ENCODE peak calls at places on chromosome 12, in eight cellular contexts. One of them, this sample, is unnamed. For H3K4me1, the result is how much of the 10 kb centered on the place peaks cover.

GRCh38 chr12:49079796-49080195 is 10.0 kb upstream of the RHEBL1 start:
- DNase-seq in stomach: no peak
- DNase-seq in A549: no peak
- DNase-seq in SK-N-SH: no peak
- DNase-seq in ovary: no peak
- DNase-seq in tibial nerve: no peak
- DNase-seq in GM12878: no peak
- DNase-seq in K562: no peak
- DNase-seq in this sample: no peak

GRCh38 chr12:123960856-123961255 is 11.8 kb downstream of the CCDC92 start:
- DNase-seq in stomach: no peak
- DNase-seq in A549: no peak
- DNase-seq in SK-N-SH: no peak
- DNase-seq in ovary: no peak
- DNase-seq in tibial nerve: no peak
- DNase-seq in GM12878: no peak
- DNase-seq in K562: no peak
- DNase-seq in this sample: no peak

GRCh38 chr12:93011100-93011499 is 82.0 kb upstream of the EEA1 start:
- DNase-seq in stomach: no peak
- DNase-seq in A549: no peak
- DNase-seq in SK-N-SH: no peak
- DNase-seq in ovary: no peak
- DNase-seq in tibial nerve: no peak
- DNase-seq in GM12878: no peak
- DNase-seq in K562: no peak
- DNase-seq in this sample: no peak

GRCh38 chr12:93879476-93880376 is 202.6 kb downstream of the CRADD start:
- DNase-seq in stomach: no peak
- DNase-seq in A549: no peak
- DNase-seq in SK-N-SH: no peak
- DNase-seq in ovary: no peak
- DNase-seq in tibial nerve: no peak
- DNase-seq in GM12878: no peak
- DNase-seq in K562: no peak
- DNase-seq in this sample: no peak

GRCh38 chr12:85182699-85183098 is 97.3 kb upstream of the ALX1 start:
- DNase-seq in stomach: no peak
- DNase-seq in A549: no peak
- DNase-seq in SK-N-SH: no peak
- DNase-seq in ovary: no peak
- DNase-seq in tibial nerve: no peak
- DNase-seq in GM12878: no peak
- DNase-seq in K562: no peak
- DNase-seq in this sample: no peak

GRCh38 chr12:56678852-56679251 is 9.2 kb downstream of the PTGES3 start:
- DNase-seq in stomach: no peak
- DNase-seq in A549: no peak
- DNase-seq in SK-N-SH: no peak
- DNase-seq in ovary: no peak
- DNase-seq in tibial nerve: no peak
- DNase-seq in GM12878: no peak
- DNase-seq in K562: no peak
- DNase-seq in this sample: no peak

GRCh38 chr12:71872999-71873398 is 33.4 kb downstream of the TBC1D15 start:
- DNase-seq in stomach: no peak
- DNase-seq in A549: no peak
- DNase-seq in SK-N-SH: no peak
- DNase-seq in ovary: no peak
- DNase-seq in tibial nerve: no peak
- DNase-seq in GM12878: no peak
- DNase-seq in K562: no peak
- DNase-seq in this sample: no peak

GRCh38 chr12:67826946-67827719 is 162.1 kb upstream of the IFNG-AS1 start:
- DNase-seq in stomach: no peak
- DNase-seq in A549: no peak
- DNase-seq in SK-N-SH: no peak
- DNase-seq in ovary: no peak
- DNase-seq in tibial nerve: no peak
- DNase-seq in GM12878: no peak
- DNase-seq in K562: no peak
- DNase-seq in this sample: peak

GRCh38 chr12:124347805-124348658 is 53.1 kb downstream of the RFLNA start:
- DNase-seq in stomach: no peak
- DNase-seq in A549: no peak
- DNase-seq in SK-N-SH: peak
- DNase-seq in ovary: no peak
- DNase-seq in tibial nerve: no peak
- DNase-seq in GM12878: no peak
- DNase-seq in K562: peak
- DNase-seq in this sample: no peak

GRCh38 chr12:55938826-55939501 is 8.0 kb downstream of the DGKA start:
- DNase-seq in stomach: no peak
- DNase-seq in A549: no peak
- DNase-seq in SK-N-SH: no peak
- DNase-seq in ovary: no peak
- DNase-seq in tibial nerve: no peak
- DNase-seq in GM12878: no peak
- DNase-seq in K562: no peak
- DNase-seq in this sample: no peak

GRCh38 chr12:83031301-83031700 is 344.6 kb downstream of the TMTC2 start:
- DNase-seq in stomach: no peak
- DNase-seq in A549: no peak
- DNase-seq in SK-N-SH: no peak
- DNase-seq in ovary: no peak
- DNase-seq in tibial nerve: no peak
- DNase-seq in GM12878: no peak
- DNase-seq in K562: no peak
- DNase-seq in this sample: no peak

DNA sequence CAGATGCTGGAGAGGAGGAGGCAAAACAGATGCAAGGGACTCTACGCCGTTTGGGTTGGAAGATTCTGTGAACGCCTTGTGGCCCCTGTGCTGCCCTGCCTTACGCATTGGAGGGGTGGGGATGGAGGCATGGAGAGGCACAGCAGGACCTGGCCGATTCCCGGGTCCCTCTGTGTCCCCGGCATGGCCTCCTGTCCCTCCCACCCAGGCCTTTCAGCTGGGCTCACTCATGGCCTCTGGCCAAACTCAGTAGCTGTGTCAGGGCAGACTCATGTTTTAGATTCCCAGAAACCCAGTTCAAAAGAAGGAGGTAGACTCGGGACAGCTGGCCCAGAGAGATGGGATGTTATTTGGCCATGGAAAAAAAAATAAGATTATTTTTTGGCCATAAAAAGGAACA is 40.1 kb downstream of the TESC start:
- DNase-seq in stomach: no peak
- DNase-seq in A549: no peak
- DNase-seq in SK-N-SH: no peak
- DNase-seq in ovary: no peak
- DNase-seq in tibial nerve: no peak
- DNase-seq in GM12878: no peak
- DNase-seq in K562: no peak
- DNase-seq in this sample: no peak
- H3K4me1 ChIP-seq in stomach: half or more
- H3K4me1 ChIP-seq in A549: under half
- H3K4me1 ChIP-seq in SK-N-SH: under half
- H3K4me1 ChIP-seq in ovary: under half
- H3K4me1 ChIP-seq in tibial nerve: under half
- H3K4me1 ChIP-seq in GM12878: under half
- H3K4me1 ChIP-seq in K562: under half
- H3K4me1 ChIP-seq in this sample: under half

GRCh38 chr12:26631846-26632245 is 201.1 kb downstream of the ITPR2 start:
- DNase-seq in stomach: no peak
- DNase-seq in A549: no peak
- DNase-seq in SK-N-SH: no peak
- DNase-seq in ovary: no peak
- DNase-seq in tibial nerve: no peak
- DNase-seq in GM12878: no peak
- DNase-seq in K562: no peak
- DNase-seq in this sample: no peak

GRCh38 chr12:26628234-26628633 is 204.8 kb downstream of the ITPR2 start:
- DNase-seq in stomach: no peak
- DNase-seq in A549: no peak
- DNase-seq in SK-N-SH: no peak
- DNase-seq in ovary: no peak
- DNase-seq in tibial nerve: no peak
- DNase-seq in GM12878: no peak
- DNase-seq in K562: no peak
- DNase-seq in this sample: no peak

GRCh38 chr12:26632746-26633145 is 200.2 kb downstream of the ITPR2 start:
- DNase-seq in stomach: no peak
- DNase-seq in A549: no peak
- DNase-seq in SK-N-SH: no peak
- DNase-seq in ovary: no peak
- DNase-seq in tibial nerve: no peak
- DNase-seq in GM12878: no peak
- DNase-seq in K562: no peak
- DNase-seq in this sample: no peak

GRCh38 chr12:26629864-26630263 is 203.1 kb downstream of the ITPR2 start:
- DNase-seq in stomach: no peak
- DNase-seq in A549: no peak
- DNase-seq in SK-N-SH: no peak
- DNase-seq in ovary: no peak
- DNase-seq in tibial nerve: no peak
- DNase-seq in GM12878: no peak
- DNase-seq in K562: no peak
- DNase-seq in this sample: no peak

GRCh38 chr12:26630546-26631027 is 202.4 kb downstream of the ITPR2 start:
- DNase-seq in stomach: no peak
- DNase-seq in A549: no peak
- DNase-seq in SK-N-SH: no peak
- DNase-seq in ovary: peak
- DNase-seq in tibial nerve: no peak
- DNase-seq in GM12878: no peak
- DNase-seq in K562: no peak
- DNase-seq in this sample: no peak
- TF ChIP-seq EP300 in stomach: no peak
- TF ChIP-seq EP300 in A549: no peak
- TF ChIP-seq EP300 in SK-N-SH: no peak
- TF ChIP-seq EP300 in ovary: no peak
- TF ChIP-seq EP300 in tibial nerve: no peak
- TF ChIP-seq EP300 in GM12878: no peak
- TF ChIP-seq EP300 in K562: no peak
- TF ChIP-seq EP300 in this sample: no peak

DNA sequence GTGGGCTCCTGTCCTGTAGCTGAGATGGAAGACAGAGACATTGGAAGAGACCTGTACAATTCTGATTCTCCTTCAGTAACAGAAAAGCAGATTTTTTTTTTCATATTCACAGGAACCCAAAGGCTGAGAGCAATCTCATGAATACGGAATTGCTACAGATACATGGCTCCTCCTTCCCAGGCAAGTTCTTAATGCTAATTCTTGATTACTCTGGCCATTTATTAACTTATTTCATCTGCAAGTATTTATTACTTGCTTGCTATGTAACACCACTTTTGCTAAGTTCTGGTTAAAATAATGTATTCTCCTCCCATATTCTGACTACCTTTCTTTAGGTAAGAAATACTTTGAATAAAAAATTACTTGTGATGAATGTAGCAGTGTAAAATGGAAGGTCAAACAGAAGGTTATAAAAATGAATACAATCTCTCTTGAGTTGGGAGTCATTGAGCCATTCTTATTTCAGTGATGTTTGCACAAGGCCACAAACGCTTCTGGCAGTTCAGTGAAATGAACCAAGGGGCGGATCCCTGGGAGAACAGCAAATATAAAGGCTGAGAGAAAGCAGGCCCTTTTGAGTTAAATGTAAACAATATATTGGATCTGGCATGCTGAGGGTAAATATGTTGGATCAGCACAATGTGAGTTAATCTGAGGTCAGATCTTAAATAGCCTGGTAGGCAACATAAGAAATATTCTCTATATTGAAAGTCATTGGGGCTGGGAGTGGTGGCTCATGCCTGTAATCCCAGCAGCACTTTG is 37.6 kb downstream of the MUCL1 start:
- DNase-seq in stomach: peak
- DNase-seq in A549: no peak
- DNase-seq in SK-N-SH: no peak
- DNase-seq in ovary: no peak
- DNase-seq in tibial nerve: no peak
- DNase-seq in GM12878: no peak
- DNase-seq in K562: no peak
- DNase-seq in this sample: peak
- H3K27ac ChIP-seq in stomach: peak
- H3K27ac ChIP-seq in A549: no peak
- H3K27ac ChIP-seq in SK-N-SH: no peak
- H3K27ac ChIP-seq in ovary: no peak
- H3K27ac ChIP-seq in tibial nerve: no peak
- H3K27ac ChIP-seq in GM12878: no peak
- H3K27ac ChIP-seq in K562: no peak
- H3K27ac ChIP-seq in this sample: peak

GRCh38 chr12:106112094-106112822 is 26.5 kb downstream of the NUAK1 start:
- DNase-seq in stomach: no peak
- DNase-seq in A549: no peak
- DNase-seq in SK-N-SH: peak
- DNase-seq in ovary: no peak
- DNase-seq in tibial nerve: no peak
- DNase-seq in GM12878: no peak
- DNase-seq in K562: no peak
- DNase-seq in this sample: no peak
- H3K4me1 ChIP-seq in stomach: half or more
- H3K4me1 ChIP-seq in A549: half or more
- H3K4me1 ChIP-seq in SK-N-SH: under half
- H3K4me1 ChIP-seq in ovary: under half
- H3K4me1 ChIP-seq in tibial nerve: half or more
- H3K4me1 ChIP-seq in GM12878: under half
- H3K4me1 ChIP-seq in K562: under half
- H3K4me1 ChIP-seq in this sample: under half

This sample was measured in transverse colon.